ENCODE peak calls at places on chromosomes 1 and 21, in five cellular contexts. P is endodermal cell; R is colonic mucosa; C is CD4-positive, alpha-beta T cell; Y is right cardiac atrium. Z is an unnamed sample.

GRCh38 chr21:43768868-43769167 is 7.3 kb downstream of the CSTB start:
- DNase-seq in P (peak), R (no peak), C (no peak), Y (no peak), Z (no peak)

GRCh38 chr21:31473685-31474345 is 129.8 kb upstream of the TIAM1 start:
- DNase-seq in P (no peak), R (no peak), C (no peak), Y (no peak), Z (no peak)

GRCh38 chr1:147892216-147892615 is 10.4 kb upstream of the GJA8 start:
- DNase-seq in P (peak), R (no peak), C (no peak), Y (peak), Z (no peak)

GRCh38 chr1:19137158-19137557 is 72.9 kb downstream of the UBR4 start:
- DNase-seq in P (no peak), R (no peak), C (no peak), Y (no peak), Z (no peak)

GRCh38 chr1:79811173-79811572 is 804.6 kb upstream of the ADGRL4 start:
- DNase-seq in P (no peak), R (no peak), C (no peak), Y (no peak), Z (no peak)

GRCh38 chr1:46506470-46507219 is 17.0 kb downstream of the DMBX1 start:
- DNase-seq in P (no peak), R (no peak), C (no peak), Y (no peak), Z (no peak)

GRCh38 chr1:238951809-238952208 is 434.6 kb upstream of the CHRM3 start:
- DNase-seq in P (peak), R (peak), C (no peak), Y (no peak), Z (no peak)

GRCh38 chr1:171754971-171755370 is 13.1 kb upstream of the VAMP4 start:
- DNase-seq in P (no peak), R (no peak), C (no peak), Y (no peak), Z (no peak)

GRCh38 chr1:53992085-53992874 is 25.7 kb downstream of the LDLRAD1 start:
- DNase-seq in P (peak), R (no peak), C (no peak), Y (no peak), Z (no peak)

GRCh38 chr1:223374064-223374610 is 10.2 kb upstream of the SUSD4 start:
- DNase-seq in P (peak), R (no peak), C (no peak), Y (no peak), Z (no peak)

GRCh38 chr1:65170511-65171142 is 22.6 kb downstream of the AK4 start:
- DNase-seq in P (no peak), R (no peak), C (no peak), Y (no peak), Z (peak)

GRCh38 chr1:223504741-223505140 is 111.5 kb downstream of the CCDC185 start:
- DNase-seq in P (no peak), R (peak), C (no peak), Y (no peak), Z (no peak)

GRCh38 chr21:32492376-32492775 is 79.9 kb downstream of the EVA1C start:
- DNase-seq in P (no peak), R (no peak), C (no peak), Y (no peak), Z (no peak)
- H3K27ac ChIP-seq in P (peak), R (no peak), C (no peak), Y (no peak), Z (no peak)

GRCh38 chr1:23040509-23040908 is 21.2 kb downstream of the KDM1A start:
- DNase-seq in P (no peak), R (no peak), C (no peak), Y (no peak), Z (no peak)

GRCh38 chr1:23039308-23039826 is 20.1 kb downstream of the KDM1A start:
- DNase-seq in P (no peak), R (no peak), C (no peak), Y (no peak), Z (no peak)

GRCh38 chr1:23044035-23044434 is 24.8 kb downstream of the KDM1A start:
- DNase-seq in P (no peak), R (no peak), C (no peak), Y (no peak), Z (no peak)
- H3K27ac ChIP-seq in P (no peak), R (no peak), C (no peak), Y (no peak), Z (no peak)

GRCh38 chr21:41613421-41613998 is 105.6 kb upstream of the TMPRSS2 start:
- DNase-seq in P (no peak), R (no peak), C (no peak), Y (no peak), Z (no peak)

GRCh38 chr21:41614456-41615010 is 106.6 kb upstream of the TMPRSS2 start:
- DNase-seq in P (no peak), R (no peak), C (no peak), Y (no peak), Z (no peak)

GRCh38 chr21:41611966-41612606 is 104.1 kb upstream of the TMPRSS2 start:
- DNase-seq in P (peak), R (peak), C (no peak), Y (no peak), Z (no peak)

GRCh38 chr21:41611441-41611840 is 103.5 kb upstream of the TMPRSS2 start:
- DNase-seq in P (peak), R (no peak), C (no peak), Y (no peak), Z (no peak)

DNA sequence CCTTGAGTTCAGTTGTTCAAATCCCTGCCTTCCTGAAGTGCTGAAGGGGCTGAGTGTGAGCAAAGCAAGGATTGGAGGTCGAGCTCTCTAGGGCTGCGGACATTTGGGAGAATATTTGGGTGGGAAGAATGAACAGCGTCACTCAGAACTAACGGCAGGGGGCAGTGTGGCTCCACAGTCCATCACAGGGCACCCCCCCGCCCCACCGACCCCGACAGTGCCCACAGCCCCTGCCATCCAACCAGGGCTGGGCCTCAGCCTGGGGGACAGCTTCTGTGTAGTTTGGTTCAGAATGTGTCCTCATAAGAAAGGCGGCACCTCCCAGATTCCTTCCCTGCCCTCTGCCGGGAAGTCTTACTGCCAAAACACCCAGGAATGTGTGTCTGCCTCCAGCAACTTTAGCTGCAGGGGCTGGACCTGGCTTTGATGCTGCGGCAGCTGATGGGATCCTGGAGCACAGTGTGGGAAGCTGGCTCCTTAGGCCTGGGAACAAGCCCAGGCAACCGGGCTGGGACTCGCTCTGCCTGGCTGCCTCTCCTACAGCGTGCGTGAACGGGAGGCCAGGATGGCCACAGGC is 104.8 kb upstream of the TMPRSS2 start:
- DNase-seq in P (peak), R (peak), C (no peak), Y (peak), Z (peak)
- H3K27ac ChIP-seq in P (peak), R (no peak), C (no peak), Y (no peak), Z (peak)

DNA sequence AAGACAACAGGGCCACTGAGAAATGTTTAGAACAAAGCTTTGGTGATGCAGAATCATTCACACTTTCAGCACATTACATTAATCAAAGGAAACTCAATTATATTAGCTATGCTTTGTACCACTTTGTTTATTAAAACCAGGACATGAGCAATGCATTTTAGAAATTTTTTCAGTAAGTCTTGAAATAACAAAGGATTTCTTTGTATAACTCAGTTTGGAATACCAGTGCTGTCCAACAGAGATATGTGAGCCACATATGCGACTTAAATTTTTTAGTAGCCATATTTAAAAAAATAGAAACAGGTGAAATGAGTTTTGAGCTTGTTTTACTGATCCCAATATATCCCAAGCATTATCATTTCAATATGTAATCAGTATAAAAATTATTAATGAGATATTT is 18.8 kb upstream of the F3 start:
- DNase-seq in P (no peak), R (no peak), C (no peak), Y (no peak), Z (no peak)
- H3K27ac ChIP-seq in P (no peak), R (no peak), C (no peak), Y (no peak), Z (no peak)

GRCh38 chr1:159922499-159923202 is 2.7 kb downstream of the TAGLN2 start:
- DNase-seq in P (peak), R (peak), C (no peak), Y (peak), Z (peak)
- H3K27ac ChIP-seq in P (no peak), R (peak), C (peak), Y (peak), Z (peak)

DNA sequence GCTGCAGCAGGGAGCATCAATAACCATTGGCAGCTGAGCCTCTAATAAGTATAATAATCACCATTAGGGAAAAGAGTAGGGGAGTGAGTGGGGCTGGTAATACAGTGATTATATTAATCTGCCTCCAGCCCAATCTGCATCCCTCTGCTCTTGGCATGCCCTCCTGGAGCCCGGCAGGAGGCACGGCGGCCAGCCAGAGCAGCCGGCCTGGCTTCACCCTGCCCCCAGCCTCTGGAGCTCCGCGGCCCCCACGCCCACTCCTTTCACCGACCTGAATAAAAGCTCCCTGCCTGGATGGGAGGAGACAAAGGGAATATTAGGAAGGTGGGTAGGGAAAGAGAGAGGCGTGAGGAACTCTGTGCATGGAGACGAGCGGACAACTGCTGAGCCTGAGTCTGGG is 28.3 kb downstream of the OPTC start:
- DNase-seq in P (no peak), R (no peak), C (no peak), Y (no peak), Z (no peak)
- H3K27ac ChIP-seq in P (peak), R (no peak), C (no peak), Y (no peak), Z (no peak)